ENCODE peak calls at places on chromosomes 11 and 22, in nine cellular contexts. One of them, this sample, is unnamed.

GRCh38 chr11:19714387-19715363 is 2.0 kb downstream of the NAV2 start:
- DNase-seq in CD4-positive, CD25-positive, alpha-beta regulatory T cell: no peak
- DNase-seq in A549: peak; percentile 17
- DNase-seq in Panc1: peak; percentile 56
- DNase-seq in kidney: peak; percentile 81
- DNase-seq in PC-3: peak; percentile 67
- DNase-seq in thoracic aorta: peak; percentile 78
- DNase-seq in cardiac muscle cell: peak; percentile 55
- DNase-seq in lower lobe of right lung: peak; percentile 51
- DNase-seq in this sample: peak; percentile 68

GRCh38 chr11:61959678-61960077 is 7.8 kb downstream of the FTH1 start:
- DNase-seq in kidney: peak; percentile 36
- DNase-seq in lower lobe of right lung: no peak
- DNase-seq in A549: no peak
- DNase-seq in thoracic aorta: no peak
- DNase-seq in PC-3: no peak
- DNase-seq in CD4-positive, CD25-positive, alpha-beta regulatory T cell: no peak
- DNase-seq in cardiac muscle cell: no peak
- DNase-seq in Panc1: no peak
- DNase-seq in this sample: no peak

GRCh38 chr22:44403166-44403565 is 90.4 kb upstream of the SHISAL1 start:
- DNase-seq in PC-3: no peak
- DNase-seq in CD4-positive, CD25-positive, alpha-beta regulatory T cell: no peak
- DNase-seq in cardiac muscle cell: no peak
- DNase-seq in thoracic aorta: no peak
- DNase-seq in Panc1: no peak
- DNase-seq in A549: no peak
- DNase-seq in lower lobe of right lung: no peak
- DNase-seq in kidney: peak; percentile 41
- DNase-seq in this sample: no peak

GRCh38 chr11:16382638-16383380 is 26.5 kb upstream of the SOX6 start:
- DNase-seq in thoracic aorta: no peak
- DNase-seq in lower lobe of right lung: no peak
- DNase-seq in Panc1: no peak
- DNase-seq in CD4-positive, CD25-positive, alpha-beta regulatory T cell: no peak
- DNase-seq in A549: no peak
- DNase-seq in PC-3: no peak
- DNase-seq in cardiac muscle cell: no peak
- DNase-seq in kidney: no peak
- DNase-seq in this sample: no peak

GRCh38 chr11:110529043-110529442 is 99.3 kb downstream of the FDX1 start:
- DNase-seq in CD4-positive, CD25-positive, alpha-beta regulatory T cell: peak; percentile 18
- DNase-seq in kidney: no peak
- DNase-seq in A549: peak; percentile 14
- DNase-seq in cardiac muscle cell: no peak
- DNase-seq in Panc1: no peak
- DNase-seq in thoracic aorta: no peak
- DNase-seq in lower lobe of right lung: no peak
- DNase-seq in PC-3: peak; percentile 69
- DNase-seq in this sample: no peak

GRCh38 chr11:76193219-76193618 is 13.1 kb downstream of the WNT11 start:
- DNase-seq in thoracic aorta: no peak
- DNase-seq in cardiac muscle cell: no peak
- DNase-seq in PC-3: no peak
- DNase-seq in lower lobe of right lung: no peak
- DNase-seq in CD4-positive, CD25-positive, alpha-beta regulatory T cell: no peak
- DNase-seq in Panc1: no peak
- DNase-seq in A549: no peak
- DNase-seq in kidney: no peak
- DNase-seq in this sample: no peak

GRCh38 chr11:127109796-127110195 is 109.2 kb upstream of the KIRREL3 start:
- DNase-seq in lower lobe of right lung: no peak
- DNase-seq in Panc1: no peak
- DNase-seq in kidney: no peak
- DNase-seq in PC-3: no peak
- DNase-seq in thoracic aorta: no peak
- DNase-seq in cardiac muscle cell: no peak
- DNase-seq in CD4-positive, CD25-positive, alpha-beta regulatory T cell: no peak
- DNase-seq in A549: no peak
- DNase-seq in this sample: no peak

GRCh38 chr22:40419718-40420117 is 49.3 kb downstream of the SGSM3 start:
- DNase-seq in CD4-positive, CD25-positive, alpha-beta regulatory T cell: no peak
- DNase-seq in Panc1: no peak
- DNase-seq in kidney: no peak
- DNase-seq in A549: no peak
- DNase-seq in PC-3: no peak
- DNase-seq in cardiac muscle cell: no peak
- DNase-seq in lower lobe of right lung: no peak
- DNase-seq in thoracic aorta: no peak
- DNase-seq in this sample: no peak

GRCh38 chr11:67615455-67616430 is 9.0 kb downstream of the NDUFV1 start:
- DNase-seq in thoracic aorta: no peak
- DNase-seq in kidney: no peak
- DNase-seq in cardiac muscle cell: peak; percentile 65
- DNase-seq in lower lobe of right lung: peak; percentile 65
- DNase-seq in A549: peak; percentile 55
- DNase-seq in Panc1: no peak
- DNase-seq in CD4-positive, CD25-positive, alpha-beta regulatory T cell: peak; percentile 75
- DNase-seq in PC-3: peak; percentile 62
- DNase-seq in this sample: no peak

GRCh38 chr11:940496-941135 is 14.9 kb downstream of the AP2A2 start:
- DNase-seq in PC-3: no peak
- DNase-seq in CD4-positive, CD25-positive, alpha-beta regulatory T cell: no peak
- DNase-seq in lower lobe of right lung: no peak
- DNase-seq in kidney: peak; percentile 52
- DNase-seq in Panc1: no peak
- DNase-seq in thoracic aorta: no peak
- DNase-seq in cardiac muscle cell: no peak
- DNase-seq in A549: no peak
- DNase-seq in this sample: no peak

GRCh38 chr11:12827929-12828812 is 153.9 kb downstream of the TEAD1 start:
- DNase-seq in thoracic aorta: no peak
- DNase-seq in cardiac muscle cell: peak; percentile 71
- DNase-seq in CD4-positive, CD25-positive, alpha-beta regulatory T cell: no peak
- DNase-seq in lower lobe of right lung: no peak
- DNase-seq in kidney: no peak
- DNase-seq in PC-3: peak; percentile 69
- DNase-seq in A549: peak; percentile 59
- DNase-seq in Panc1: no peak
- DNase-seq in this sample: peak; percentile 23

GRCh38 chr11:94968334-94968958 is 4.9 kb downstream of the CWC15 start:
- DNase-seq in thoracic aorta: no peak
- DNase-seq in kidney: no peak
- DNase-seq in PC-3: peak; percentile 50
- DNase-seq in lower lobe of right lung: no peak
- DNase-seq in cardiac muscle cell: peak; percentile 8
- DNase-seq in CD4-positive, CD25-positive, alpha-beta regulatory T cell: peak; percentile 12
- DNase-seq in Panc1: no peak
- DNase-seq in A549: peak; percentile 13
- DNase-seq in this sample: no peak

GRCh38 chr11:41826129-41826528 is 366.7 kb upstream of the LRRC4C start:
- DNase-seq in PC-3: no peak
- DNase-seq in CD4-positive, CD25-positive, alpha-beta regulatory T cell: no peak
- DNase-seq in Panc1: no peak
- DNase-seq in cardiac muscle cell: no peak
- DNase-seq in thoracic aorta: no peak
- DNase-seq in lower lobe of right lung: no peak
- DNase-seq in A549: no peak
- DNase-seq in kidney: peak; percentile 59
- DNase-seq in this sample: no peak

GRCh38 chr11:95134491-95134890 is 44.8 kb downstream of the ENDOD1 start:
- DNase-seq in Panc1: no peak
- DNase-seq in PC-3: peak; percentile 95
- DNase-seq in CD4-positive, CD25-positive, alpha-beta regulatory T cell: no peak
- DNase-seq in cardiac muscle cell: no peak
- DNase-seq in kidney: no peak
- DNase-seq in thoracic aorta: no peak
- DNase-seq in A549: peak; percentile 30
- DNase-seq in lower lobe of right lung: no peak
- DNase-seq in this sample: no peak

GRCh38 chr11:3138178-3139085 is 26.7 kb downstream of the OSBPL5 start:
- DNase-seq in lower lobe of right lung: peak; percentile 38
- DNase-seq in A549: no peak
- DNase-seq in PC-3: no peak
- DNase-seq in thoracic aorta: no peak
- DNase-seq in kidney: peak; percentile 70
- DNase-seq in Panc1: no peak
- DNase-seq in CD4-positive, CD25-positive, alpha-beta regulatory T cell: no peak
- DNase-seq in cardiac muscle cell: no peak
- DNase-seq in this sample: no peak

GRCh38 chr22:50148991-50149721 is 21.4 kb upstream of the PANX2 start:
- DNase-seq in CD4-positive, CD25-positive, alpha-beta regulatory T cell: peak; percentile 80
- DNase-seq in A549: peak; percentile 67
- DNase-seq in cardiac muscle cell: peak; percentile 80
- DNase-seq in Panc1: peak; percentile 61
- DNase-seq in lower lobe of right lung: peak; percentile 79
- DNase-seq in PC-3: peak; percentile 72
- DNase-seq in thoracic aorta: no peak
- DNase-seq in kidney: peak; percentile 80
- DNase-seq in this sample: peak; percentile 77

GRCh38 chr11:48116843-48117242 is 99.8 kb upstream of the OR4B1 start:
- DNase-seq in kidney: no peak
- DNase-seq in PC-3: no peak
- DNase-seq in cardiac muscle cell: no peak
- DNase-seq in lower lobe of right lung: no peak
- DNase-seq in A549: peak; percentile 38
- DNase-seq in Panc1: no peak
- DNase-seq in thoracic aorta: no peak
- DNase-seq in CD4-positive, CD25-positive, alpha-beta regulatory T cell: peak; percentile 53
- DNase-seq in this sample: no peak
- H3K27ac ChIP-seq in kidney: no peak overlapping the region
- H3K27ac ChIP-seq in PC-3: no peak overlapping the region
- H3K27ac ChIP-seq in cardiac muscle cell: no peak overlapping the region
- H3K27ac ChIP-seq in lower lobe of right lung: no peak overlapping the region
- H3K27ac ChIP-seq in A549: no peak overlapping the region
- H3K27ac ChIP-seq in Panc1: no peak overlapping the region
- H3K27ac ChIP-seq in thoracic aorta: no peak overlapping the region
- H3K27ac ChIP-seq in CD4-positive, CD25-positive, alpha-beta regulatory T cell: no peak overlapping the region
- H3K27ac ChIP-seq in this sample: no peak overlapping the region

GRCh38 chr11:46277313-46277622 is 194 bp upstream of the CREB3L1 start:
- DNase-seq in cardiac muscle cell: peak; percentile 89
- DNase-seq in thoracic aorta: no peak
- DNase-seq in CD4-positive, CD25-positive, alpha-beta regulatory T cell: no peak
- DNase-seq in PC-3: peak; percentile 48
- DNase-seq in lower lobe of right lung: no peak
- DNase-seq in Panc1: no peak
- DNase-seq in kidney: no peak
- DNase-seq in A549: no peak
- DNase-seq in this sample: no peak
- H3K4me3 ChIP-seq in cardiac muscle cell: peak overlapping the region; percentile 74
- H3K4me3 ChIP-seq in thoracic aorta: peak overlapping the region; percentile 70
- H3K4me3 ChIP-seq in CD4-positive, CD25-positive, alpha-beta regulatory T cell: no peak overlapping the region
- H3K4me3 ChIP-seq in PC-3: peak overlapping the region; percentile 63
- H3K4me3 ChIP-seq in lower lobe of right lung: peak overlapping the region; percentile 63
- H3K4me3 ChIP-seq in Panc1: peak overlapping the region; percentile 77
- H3K4me3 ChIP-seq in kidney: peak overlapping the region; percentile 46
- H3K4me3 ChIP-seq in A549: peak overlapping the region; percentile 53
- H3K4me3 ChIP-seq in this sample: peak overlapping the region; percentile 26

GRCh38 chr22:37192741-37193140 is 4.7 kb upstream of the C1QTNF6 start:
- DNase-seq in kidney: peak; percentile 1
- DNase-seq in thoracic aorta: no peak
- DNase-seq in A549: no peak
- DNase-seq in Panc1: no peak
- DNase-seq in lower lobe of right lung: no peak
- DNase-seq in PC-3: no peak
- DNase-seq in CD4-positive, CD25-positive, alpha-beta regulatory T cell: no peak
- DNase-seq in cardiac muscle cell: no peak
- DNase-seq in this sample: no peak
- H3K27ac ChIP-seq in kidney: no peak overlapping the region
- H3K27ac ChIP-seq in thoracic aorta: no peak overlapping the region
- H3K27ac ChIP-seq in A549: peak overlapping the region; percentile 100
- H3K27ac ChIP-seq in Panc1: peak overlapping the region; percentile 94
- H3K27ac ChIP-seq in lower lobe of right lung: no peak overlapping the region
- H3K27ac ChIP-seq in PC-3: no peak overlapping the region
- H3K27ac ChIP-seq in CD4-positive, CD25-positive, alpha-beta regulatory T cell: peak overlapping the region; percentile 74
- H3K27ac ChIP-seq in cardiac muscle cell: no peak overlapping the region
- H3K27ac ChIP-seq in this sample: no peak overlapping the region

GRCh38 chr11:9567401-9567800 is 6.1 kb upstream of the WEE1 start:
- DNase-seq in A549: no peak
- DNase-seq in CD4-positive, CD25-positive, alpha-beta regulatory T cell: no peak
- DNase-seq in Panc1: no peak
- DNase-seq in lower lobe of right lung: no peak
- DNase-seq in PC-3: no peak
- DNase-seq in thoracic aorta: no peak
- DNase-seq in cardiac muscle cell: no peak
- DNase-seq in kidney: no peak
- DNase-seq in this sample: no peak

GRCh38 chr11:9566561-9567063 is 6.9 kb upstream of the WEE1 start:
- DNase-seq in lower lobe of right lung: no peak
- DNase-seq in PC-3: no peak
- DNase-seq in CD4-positive, CD25-positive, alpha-beta regulatory T cell: no peak
- DNase-seq in Panc1: no peak
- DNase-seq in thoracic aorta: no peak
- DNase-seq in cardiac muscle cell: peak; percentile 78
- DNase-seq in kidney: no peak
- DNase-seq in A549: no peak
- DNase-seq in this sample: no peak

GRCh38 chr11:9563196-9563730 is 10.2 kb upstream of the WEE1 start:
- DNase-seq in PC-3: no peak
- DNase-seq in thoracic aorta: no peak
- DNase-seq in A549: no peak
- DNase-seq in lower lobe of right lung: no peak
- DNase-seq in cardiac muscle cell: no peak
- DNase-seq in Panc1: no peak
- DNase-seq in kidney: no peak
- DNase-seq in CD4-positive, CD25-positive, alpha-beta regulatory T cell: no peak
- DNase-seq in this sample: no peak

GRCh38 chr11:9568161-9568853 is 5.2 kb upstream of the WEE1 start:
- DNase-seq in kidney: no peak
- DNase-seq in CD4-positive, CD25-positive, alpha-beta regulatory T cell: no peak
- DNase-seq in PC-3: no peak
- DNase-seq in thoracic aorta: no peak
- DNase-seq in Panc1: no peak
- DNase-seq in lower lobe of right lung: no peak
- DNase-seq in cardiac muscle cell: no peak
- DNase-seq in A549: no peak
- DNase-seq in this sample: no peak

DNA sequence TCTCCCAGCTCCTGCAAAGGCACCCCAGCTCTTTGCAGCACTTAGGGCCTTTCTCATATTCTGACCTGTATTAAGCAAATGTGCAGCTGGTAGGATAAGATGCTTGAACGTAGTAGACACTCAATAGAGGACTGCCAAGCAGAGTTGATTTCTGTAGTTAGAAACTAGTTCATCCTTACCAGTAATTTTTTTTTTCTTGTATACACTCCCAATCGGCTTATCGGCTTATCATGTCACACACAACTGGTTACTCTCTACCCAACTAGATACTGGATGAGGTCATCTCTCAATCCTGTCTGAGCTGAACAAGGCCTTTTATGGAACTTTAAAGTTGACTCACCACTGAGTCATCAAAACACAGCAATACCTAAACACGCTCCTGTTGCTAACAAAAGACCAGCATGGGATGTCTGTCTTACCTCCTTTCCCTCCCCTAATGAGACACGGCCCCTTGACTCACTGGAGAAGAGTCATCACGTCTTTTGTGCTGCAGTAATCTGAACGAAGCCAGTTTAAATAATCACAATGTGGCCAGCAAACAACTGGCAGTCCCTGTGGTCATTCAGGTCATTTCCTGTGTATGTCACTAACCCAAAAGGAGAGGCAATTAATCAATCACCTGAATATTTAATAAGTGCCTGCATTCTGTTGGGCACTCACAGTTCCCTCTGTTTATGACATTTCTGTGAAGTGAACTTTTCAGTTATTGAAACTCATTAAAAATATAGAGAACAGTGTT is 7.5 kb upstream of the WEE1 start:
- DNase-seq in thoracic aorta: peak; percentile 70
- DNase-seq in kidney: no peak
- DNase-seq in CD4-positive, CD25-positive, alpha-beta regulatory T cell: peak; percentile 80
- DNase-seq in cardiac muscle cell: peak; percentile 35
- DNase-seq in Panc1: peak; percentile 100
- DNase-seq in A549: peak; percentile 99
- DNase-seq in lower lobe of right lung: no peak
- DNase-seq in PC-3: peak; percentile 99
- DNase-seq in this sample: no peak
- H3K4me3 ChIP-seq in thoracic aorta: no peak overlapping the region
- H3K4me3 ChIP-seq in kidney: no peak overlapping the region
- H3K4me3 ChIP-seq in CD4-positive, CD25-positive, alpha-beta regulatory T cell: peak overlapping the region; percentile 3
- H3K4me3 ChIP-seq in cardiac muscle cell: no peak overlapping the region
- H3K4me3 ChIP-seq in Panc1: peak overlapping the region; percentile 21
- H3K4me3 ChIP-seq in A549: peak overlapping the region; percentile 1
- H3K4me3 ChIP-seq in lower lobe of right lung: no peak overlapping the region
- H3K4me3 ChIP-seq in PC-3: peak overlapping the region; percentile 48
- H3K4me3 ChIP-seq in this sample: no peak overlapping the region

This sample was measured in dorsolateral prefrontal cortex.